ENCODE peak calls at places on chromosomes 16 and 17, in four cellular contexts. One of them, this sample, is unnamed. For H3K27me3, the result is how much of the 10 kb centered on the place peaks cover.

GRCh38 chr16:86517033-86517432 is 6.7 kb downstream of the FOXF1 start:
- DNase-seq in NT2/D1: no peak
- DNase-seq in SJSA1: no peak
- DNase-seq in ovary: no peak
- DNase-seq in this sample: peak

GRCh38 chr17:56440391-56440790 is 153.1 kb upstream of the NOG start:
- DNase-seq in SJSA1: peak
- DNase-seq in ovary: no peak
- DNase-seq in NT2/D1: no peak
- DNase-seq in this sample: peak

GRCh38 chr17:61647044-61647443 is 56.0 kb upstream of the NACA2 start:
- DNase-seq in NT2/D1: no peak
- DNase-seq in ovary: no peak
- DNase-seq in SJSA1: no peak
- DNase-seq in this sample: no peak

GRCh38 chr17:76726231-76726765 is at the start of gene JMJD6:
- DNase-seq in NT2/D1: peak
- DNase-seq in SJSA1: peak
- DNase-seq in ovary: peak
- DNase-seq in this sample: peak

GRCh38 chr16:50246299-50247122 is 19.8 kb upstream of the ADCY7 start:
- DNase-seq in NT2/D1: no peak
- DNase-seq in SJSA1: peak
- DNase-seq in ovary: peak
- DNase-seq in this sample: peak

GRCh38 chr17:74780443-74781238 is 4.5 kb upstream of the NAT9 start:
- DNase-seq in SJSA1: no peak
- DNase-seq in NT2/D1: peak
- DNase-seq in ovary: no peak
- DNase-seq in this sample: peak

GRCh38 chr16:81841709-81842108 is 62.6 kb downstream of the PLCG2 start:
- DNase-seq in SJSA1: no peak
- DNase-seq in NT2/D1: no peak
- DNase-seq in ovary: no peak
- DNase-seq in this sample: no peak

GRCh38 chr16:86534779-86535605 is 20.0 kb downstream of the MTHFSD start:
- DNase-seq in SJSA1: no peak
- DNase-seq in NT2/D1: no peak
- DNase-seq in ovary: no peak
- DNase-seq in this sample: peak

GRCh38 chr17:77214743-77215142 is 74.0 kb downstream of the SEC14L1 start:
- DNase-seq in NT2/D1: peak
- DNase-seq in ovary: no peak
- DNase-seq in SJSA1: peak
- DNase-seq in this sample: peak

DNA sequence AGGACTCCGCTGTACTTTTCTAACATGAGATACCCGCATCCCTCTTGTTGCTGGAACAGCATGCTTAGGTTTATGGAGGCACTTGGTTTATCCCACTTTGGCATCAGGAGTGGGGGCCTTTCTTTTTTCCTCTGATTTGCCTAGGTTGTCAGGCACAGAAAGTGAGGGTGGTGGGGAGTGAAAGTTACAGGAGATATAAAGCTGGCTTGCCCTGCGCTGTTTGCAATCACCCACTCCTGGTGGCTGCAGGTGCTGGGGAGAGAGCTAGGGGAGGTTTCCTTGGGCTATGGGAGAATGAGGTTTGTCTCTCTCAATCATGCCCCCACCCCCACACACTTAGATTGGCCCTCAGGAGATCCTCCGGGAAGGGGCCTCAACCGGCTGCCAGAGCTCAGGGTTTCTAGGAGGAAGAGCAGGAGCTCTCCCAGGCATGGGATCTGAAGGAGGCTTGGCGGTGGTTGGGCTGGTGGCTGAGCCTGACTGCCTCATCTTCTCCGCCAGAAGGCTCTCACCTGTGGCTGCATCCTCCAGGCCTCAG is 1.4 kb downstream of the WSCD1 start:
- DNase-seq in NT2/D1: no peak
- DNase-seq in SJSA1: no peak
- DNase-seq in ovary: no peak
- DNase-seq in this sample: no peak
- H3K4me3 ChIP-seq in NT2/D1: peak
- H3K4me3 ChIP-seq in SJSA1: no peak
- H3K4me3 ChIP-seq in ovary: no peak
- H3K4me3 ChIP-seq in this sample: no peak

GRCh38 chr16:67150833-67151396 is at the start of gene B3GNT9:
- DNase-seq in SJSA1: peak
- DNase-seq in NT2/D1: no peak
- DNase-seq in ovary: peak
- DNase-seq in this sample: peak
- H3K27me3 ChIP-seq in SJSA1: under half
- H3K27me3 ChIP-seq in NT2/D1: under half
- H3K27me3 ChIP-seq in ovary: under half
- H3K27me3 ChIP-seq in this sample: under half

GRCh38 chr17:13601776-13602551 is at the start of gene HS3ST3A1:
- DNase-seq in ovary: peak
- DNase-seq in SJSA1: peak
- DNase-seq in NT2/D1: peak
- DNase-seq in this sample: peak

GRCh38 chr17:13599808-13600398 is 1.8 kb downstream of the HS3ST3A1 start:
- DNase-seq in NT2/D1: no peak
- DNase-seq in ovary: no peak
- DNase-seq in SJSA1: no peak
- DNase-seq in this sample: no peak

GRCh38 chr17:13599168-13599577 is 2.6 kb downstream of the HS3ST3A1 start:
- DNase-seq in SJSA1: no peak
- DNase-seq in NT2/D1: no peak
- DNase-seq in ovary: no peak
- DNase-seq in this sample: no peak

GRCh38 chr17:13601317-13601775 is 383 bp downstream of the HS3ST3A1 start:
- DNase-seq in NT2/D1: no peak
- DNase-seq in SJSA1: peak
- DNase-seq in ovary: no peak
- DNase-seq in this sample: peak

DNA sequence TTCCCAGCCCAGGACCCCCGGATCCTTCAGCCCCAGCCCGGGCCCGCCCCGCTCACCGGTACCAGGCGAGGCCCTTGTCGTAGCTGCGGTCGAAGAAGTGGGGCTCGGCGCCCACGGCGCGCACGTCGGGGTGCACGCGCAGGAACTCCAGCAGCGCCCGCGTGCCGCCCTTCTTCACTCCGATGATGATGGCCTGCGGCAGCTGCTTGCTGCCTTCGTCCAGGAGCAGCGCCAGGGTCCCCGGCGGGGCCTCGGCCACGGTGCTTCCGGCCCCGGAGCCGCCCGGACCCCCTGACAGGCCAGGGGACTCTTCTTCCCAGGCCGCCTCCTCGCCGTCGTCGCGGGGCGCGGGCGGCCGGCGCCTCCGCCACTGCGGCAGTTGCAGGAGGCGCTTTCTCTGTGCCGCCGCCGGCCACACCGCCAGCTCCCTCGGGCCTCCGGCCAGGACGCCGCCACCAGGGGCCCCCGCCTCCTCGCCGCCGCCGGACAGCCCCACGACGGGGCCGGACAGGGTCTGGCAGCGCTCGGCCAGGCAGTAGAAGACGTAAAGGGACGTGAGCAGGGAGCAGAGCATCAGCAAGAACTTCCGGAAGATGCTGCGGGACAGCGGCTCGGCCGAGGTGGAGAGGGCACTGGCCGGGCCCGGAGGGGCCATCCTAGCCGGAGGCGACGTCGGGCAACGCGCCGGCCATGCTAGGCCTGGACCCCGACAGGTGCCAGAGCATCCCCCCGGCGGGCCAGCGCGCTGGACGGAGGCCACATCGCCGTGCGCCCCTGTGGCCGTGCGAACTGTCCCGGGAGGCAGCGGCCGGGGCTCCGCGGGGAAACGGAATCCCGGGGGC is 1.0 kb downstream of the HS3ST3A1 start:
- DNase-seq in SJSA1: peak
- DNase-seq in NT2/D1: no peak
- DNase-seq in ovary: peak
- DNase-seq in this sample: peak
- H3K4me3 ChIP-seq in SJSA1: peak
- H3K4me3 ChIP-seq in NT2/D1: peak
- H3K4me3 ChIP-seq in ovary: peak
- H3K4me3 ChIP-seq in this sample: peak

DNA sequence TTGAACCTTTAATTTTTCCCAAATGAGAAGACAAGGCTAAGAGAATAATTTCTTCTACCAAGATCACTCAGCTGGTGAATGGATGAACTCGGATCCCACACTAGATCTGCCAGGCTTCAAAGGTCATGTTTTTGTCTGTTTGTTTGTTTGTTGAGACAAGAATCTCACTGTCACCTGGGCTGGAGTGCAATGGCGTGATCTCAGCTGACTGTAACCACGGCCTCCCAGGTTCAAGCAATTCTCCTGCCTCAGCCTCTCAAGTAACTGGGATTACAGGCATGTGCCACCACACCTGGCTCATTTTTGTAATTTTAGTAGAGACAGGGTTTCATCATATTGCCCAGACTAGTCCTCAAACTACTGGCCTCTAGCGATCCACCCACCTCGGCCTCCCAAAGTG is 6.6 kb downstream of the ZNF19 start:
- DNase-seq in NT2/D1: no peak
- DNase-seq in SJSA1: no peak
- DNase-seq in ovary: no peak
- DNase-seq in this sample: no peak
- H3K27me3 ChIP-seq in NT2/D1: under half
- H3K27me3 ChIP-seq in SJSA1: under half
- H3K27me3 ChIP-seq in ovary: under half
- H3K27me3 ChIP-seq in this sample: under half

GRCh38 chr16:89344846-89345577 is 127.5 kb downstream of the ZNF778 start:
- DNase-seq in SJSA1: no peak
- DNase-seq in ovary: no peak
- DNase-seq in NT2/D1: no peak
- DNase-seq in this sample: no peak
- H3K4me3 ChIP-seq in SJSA1: no peak
- H3K4me3 ChIP-seq in ovary: no peak
- H3K4me3 ChIP-seq in NT2/D1: no peak
- H3K4me3 ChIP-seq in this sample: no peak

This sample was measured in MG63.